ENCODE peak calls at places on chromosomes 1 and 21, in ten cellular contexts. One of them, this sample, is unnamed.

GRCh38 chr1:236168716-236169429 is 26.5 kb downstream of the GPR137B start:
- DNase-seq in foreskin fibroblast: peak
- DNase-seq in RPMI7951: peak
- DNase-seq in lower leg skin: peak
- DNase-seq in NCI-H510A: peak
- DNase-seq in nucleus accumbens: no peak
- DNase-seq in substantia nigra: no peak
- DNase-seq in HS-5: peak
- DNase-seq in left lung: no peak
- DNase-seq in heart right ventricle: no peak
- DNase-seq in this sample: no peak

GRCh38 chr1:93670141-93670540 is 11.5 kb downstream of the BCAR3 start:
- DNase-seq in foreskin fibroblast: peak
- DNase-seq in RPMI7951: peak
- DNase-seq in lower leg skin: no peak
- DNase-seq in NCI-H510A: no peak
- DNase-seq in nucleus accumbens: no peak
- DNase-seq in substantia nigra: no peak
- DNase-seq in HS-5: peak
- DNase-seq in left lung: no peak
- DNase-seq in heart right ventricle: peak
- DNase-seq in this sample: peak

GRCh38 chr1:230819976-230820375 is 48.3 kb downstream of the C1orf198 start:
- DNase-seq in foreskin fibroblast: no peak
- DNase-seq in RPMI7951: no peak
- DNase-seq in lower leg skin: peak
- DNase-seq in NCI-H510A: no peak
- DNase-seq in nucleus accumbens: no peak
- DNase-seq in substantia nigra: no peak
- DNase-seq in HS-5: no peak
- DNase-seq in left lung: no peak
- DNase-seq in heart right ventricle: no peak
- DNase-seq in this sample: peak

GRCh38 chr1:163094589-163094988 is 25.4 kb downstream of the RGS4 start:
- DNase-seq in foreskin fibroblast: no peak
- DNase-seq in RPMI7951: no peak
- DNase-seq in lower leg skin: no peak
- DNase-seq in NCI-H510A: no peak
- DNase-seq in nucleus accumbens: no peak
- DNase-seq in substantia nigra: no peak
- DNase-seq in HS-5: no peak
- DNase-seq in left lung: no peak
- DNase-seq in heart right ventricle: no peak
- DNase-seq in this sample: no peak

GRCh38 chr1:36440044-36440443 is 10.2 kb downstream of the OSCP1 start:
- DNase-seq in foreskin fibroblast: no peak
- DNase-seq in RPMI7951: no peak
- DNase-seq in lower leg skin: no peak
- DNase-seq in NCI-H510A: no peak
- DNase-seq in nucleus accumbens: no peak
- DNase-seq in substantia nigra: no peak
- DNase-seq in HS-5: no peak
- DNase-seq in left lung: no peak
- DNase-seq in heart right ventricle: no peak
- DNase-seq in this sample: no peak

GRCh38 chr1:100539836-100540536 is 2.0 kb downstream of the GPR88 start:
- DNase-seq in foreskin fibroblast: peak
- DNase-seq in RPMI7951: peak
- DNase-seq in lower leg skin: no peak
- DNase-seq in NCI-H510A: no peak
- DNase-seq in nucleus accumbens: no peak
- DNase-seq in substantia nigra: no peak
- DNase-seq in HS-5: no peak
- DNase-seq in left lung: no peak
- DNase-seq in heart right ventricle: no peak
- DNase-seq in this sample: peak

GRCh38 chr21:40466893-40467483 is 380.0 kb downstream of the DSCAM start:
- DNase-seq in foreskin fibroblast: no peak
- DNase-seq in RPMI7951: peak
- DNase-seq in lower leg skin: no peak
- DNase-seq in NCI-H510A: no peak
- DNase-seq in nucleus accumbens: no peak
- DNase-seq in substantia nigra: no peak
- DNase-seq in HS-5: no peak
- DNase-seq in left lung: no peak
- DNase-seq in heart right ventricle: peak
- DNase-seq in this sample: no peak

GRCh38 chr21:33023574-33024277 is 2.0 kb upstream of the OLIG2 start:
- DNase-seq in foreskin fibroblast: no peak
- DNase-seq in RPMI7951: no peak
- DNase-seq in lower leg skin: no peak
- DNase-seq in NCI-H510A: no peak
- DNase-seq in nucleus accumbens: no peak
- DNase-seq in substantia nigra: peak
- DNase-seq in HS-5: no peak
- DNase-seq in left lung: no peak
- DNase-seq in heart right ventricle: no peak
- DNase-seq in this sample: peak

GRCh38 chr21:34900376-34900775 is 148.7 kb downstream of the RUNX1 start:
- DNase-seq in foreskin fibroblast: peak
- DNase-seq in RPMI7951: no peak
- DNase-seq in lower leg skin: no peak
- DNase-seq in NCI-H510A: no peak
- DNase-seq in nucleus accumbens: no peak
- DNase-seq in substantia nigra: no peak
- DNase-seq in HS-5: no peak
- DNase-seq in left lung: no peak
- DNase-seq in heart right ventricle: no peak
- DNase-seq in this sample: peak

GRCh38 chr1:232575524-232576040 is 54.4 kb downstream of the SIPA1L2 start:
- DNase-seq in foreskin fibroblast: no peak
- DNase-seq in RPMI7951: peak
- DNase-seq in lower leg skin: no peak
- DNase-seq in NCI-H510A: no peak
- DNase-seq in nucleus accumbens: no peak
- DNase-seq in substantia nigra: no peak
- DNase-seq in HS-5: no peak
- DNase-seq in left lung: no peak
- DNase-seq in heart right ventricle: no peak
- DNase-seq in this sample: no peak

GRCh38 chr1:25167269-25168192 is 64.8 kb downstream of the SYF2 start:
- DNase-seq in foreskin fibroblast: no peak
- DNase-seq in RPMI7951: peak
- DNase-seq in lower leg skin: no peak
- DNase-seq in NCI-H510A: no peak
- DNase-seq in nucleus accumbens: no peak
- DNase-seq in substantia nigra: peak
- DNase-seq in HS-5: no peak
- DNase-seq in left lung: no peak
- DNase-seq in heart right ventricle: no peak
- DNase-seq in this sample: no peak

GRCh38 chr1:51157411-51157810 is 55.4 kb downstream of the C1orf185 start:
- DNase-seq in foreskin fibroblast: no peak
- DNase-seq in RPMI7951: peak
- DNase-seq in lower leg skin: no peak
- DNase-seq in NCI-H510A: no peak
- DNase-seq in nucleus accumbens: no peak
- DNase-seq in substantia nigra: no peak
- DNase-seq in HS-5: no peak
- DNase-seq in left lung: no peak
- DNase-seq in heart right ventricle: no peak
- DNase-seq in this sample: peak

GRCh38 chr1:220511183-220511582 is 16.8 kb upstream of the MARK1 start:
- DNase-seq in foreskin fibroblast: no peak
- DNase-seq in RPMI7951: peak
- DNase-seq in lower leg skin: no peak
- DNase-seq in NCI-H510A: no peak
- DNase-seq in nucleus accumbens: no peak
- DNase-seq in substantia nigra: no peak
- DNase-seq in HS-5: no peak
- DNase-seq in left lung: no peak
- DNase-seq in heart right ventricle: no peak
- DNase-seq in this sample: no peak

GRCh38 chr1:19054216-19054615 is 97.7 kb upstream of the IFFO2 start:
- DNase-seq in foreskin fibroblast: no peak
- DNase-seq in RPMI7951: no peak
- DNase-seq in lower leg skin: no peak
- DNase-seq in NCI-H510A: no peak
- DNase-seq in nucleus accumbens: no peak
- DNase-seq in substantia nigra: no peak
- DNase-seq in HS-5: no peak
- DNase-seq in left lung: no peak
- DNase-seq in heart right ventricle: no peak
- DNase-seq in this sample: no peak

GRCh38 chr1:227884370-227885134 is 63.2 kb downstream of the WNT9A start:
- DNase-seq in foreskin fibroblast: no peak
- DNase-seq in RPMI7951: no peak
- DNase-seq in lower leg skin: peak
- DNase-seq in NCI-H510A: no peak
- DNase-seq in nucleus accumbens: no peak
- DNase-seq in substantia nigra: no peak
- DNase-seq in HS-5: no peak
- DNase-seq in left lung: no peak
- DNase-seq in heart right ventricle: peak
- DNase-seq in this sample: no peak

GRCh38 chr1:111218947-111219346 is 8.6 kb upstream of the CHI3L2 start:
- DNase-seq in foreskin fibroblast: no peak
- DNase-seq in RPMI7951: no peak
- DNase-seq in lower leg skin: no peak
- DNase-seq in NCI-H510A: no peak
- DNase-seq in nucleus accumbens: no peak
- DNase-seq in substantia nigra: no peak
- DNase-seq in HS-5: no peak
- DNase-seq in left lung: no peak
- DNase-seq in heart right ventricle: no peak
- DNase-seq in this sample: no peak

GRCh38 chr1:2322065-2322571 is 69.2 kb downstream of the MORN1 start:
- DNase-seq in foreskin fibroblast: peak
- DNase-seq in RPMI7951: peak
- DNase-seq in lower leg skin: no peak
- DNase-seq in NCI-H510A: no peak
- DNase-seq in nucleus accumbens: no peak
- DNase-seq in substantia nigra: no peak
- DNase-seq in HS-5: no peak
- DNase-seq in left lung: peak
- DNase-seq in heart right ventricle: peak
- DNase-seq in this sample: peak

GRCh38 chr1:54229281-54229891 is 29.4 kb downstream of the MRPL37 start:
- DNase-seq in foreskin fibroblast: peak
- DNase-seq in RPMI7951: peak
- DNase-seq in lower leg skin: no peak
- DNase-seq in NCI-H510A: no peak
- DNase-seq in nucleus accumbens: no peak
- DNase-seq in substantia nigra: no peak
- DNase-seq in HS-5: peak
- DNase-seq in left lung: no peak
- DNase-seq in heart right ventricle: no peak
- DNase-seq in this sample: peak

GRCh38 chr1:23097316-23097715 is 71.3 kb downstream of the LUZP1 start:
- DNase-seq in foreskin fibroblast: no peak
- DNase-seq in RPMI7951: no peak
- DNase-seq in lower leg skin: no peak
- DNase-seq in NCI-H510A: no peak
- DNase-seq in nucleus accumbens: no peak
- DNase-seq in substantia nigra: no peak
- DNase-seq in HS-5: no peak
- DNase-seq in left lung: no peak
- DNase-seq in heart right ventricle: no peak
- DNase-seq in this sample: no peak

This sample was measured in myocyte.